ENCODE peak calls at places on chromosomes 12 and 14, in four cellular contexts. A is nucleus accumbens, I is Calu3, C is choroid plexus epithelial cell. L is an unnamed sample.

GRCh38 chr14:101372894-101373640 is 188.2 kb upstream of the DIO3 start:
- DNase-seq in C (no peak), A (no peak), I (no peak), L (no peak)

GRCh38 chr12:123917337-123917850 is 55.2 kb downstream of the CCDC92 start:
- DNase-seq in I (no peak), C (no peak), A (no peak), L (no peak)

GRCh38 chr12:3328571-3328970 is 162.4 kb upstream of the PRMT8 start:
- DNase-seq in I (no peak), A (no peak), C (no peak), L (no peak)

GRCh38 chr12:101906226-101906625 is 28.8 kb downstream of the DRAM1 start:
- DNase-seq in I (no peak), A (no peak), C (no peak), L (no peak)

GRCh38 chr12:63821781-63822251 is 22.7 kb upstream of the SRGAP1 start:
- DNase-seq in I (peak), C (peak), A (peak), L (no peak)

GRCh38 chr14:24372701-24373416 is 4.9 kb downstream of the NFATC4 start:
- DNase-seq in C (peak), A (no peak), I (no peak), L (no peak)

GRCh38 chr12:69117566-69118266 is 121.7 kb upstream of the CPSF6 start:
- DNase-seq in A (no peak), C (no peak), I (no peak), L (no peak)

GRCh38 chr14:106605548-106606448 is 1079.4 kb downstream of the TMEM121 start:
- DNase-seq in I (peak), A (no peak), C (no peak), L (peak)

GRCh38 chr14:72699852-72700257 is 194.0 kb downstream of the DPF3 start:
- DNase-seq in A (no peak), C (peak), I (no peak), L (no peak)

GRCh38 chr12:4271433-4272013 is 2.0 kb upstream of the CCND2 start:
- DNase-seq in A (no peak), C (peak), I (no peak), L (peak)

GRCh38 chr12:128111951-128112350 is 155.0 kb upstream of the TMEM132C start:
- DNase-seq in C (no peak), A (no peak), I (no peak), L (no peak)

GRCh38 chr12:11321980-11322379 is 11.7 kb upstream of the PRB4 start:
- DNase-seq in A (no peak), I (no peak), C (peak), L (no peak)